ENCODE peak calls at places on chromosomes 1 and 21, in eight cellular contexts. One of them, this sample, is unnamed.

GRCh38 chr1:221991221-221991620 is 249.3 kb upstream of the DUSP10 start:
- DNase-seq in thoracic aorta: no peak
- DNase-seq in fibroblast of the aortic adventitia: peak
- DNase-seq in HFF-Myc: no peak
- DNase-seq in kidney: no peak
- DNase-seq in heart right ventricle: no peak
- DNase-seq in fibroblast of mammary gland: peak
- DNase-seq in neural crest cell: no peak
- DNase-seq in this sample: no peak

GRCh38 chr1:42482635-42483153 is 19.6 kb downstream of the CCDC30 start:
- DNase-seq in neural crest cell: no peak
- DNase-seq in HFF-Myc: no peak
- DNase-seq in heart right ventricle: no peak
- DNase-seq in thoracic aorta: no peak
- DNase-seq in kidney: no peak
- DNase-seq in fibroblast of mammary gland: no peak
- DNase-seq in fibroblast of the aortic adventitia: no peak
- DNase-seq in this sample: no peak

GRCh38 chr1:61169634-61170033 is 87.3 kb downstream of the NFIA start:
- DNase-seq in neural crest cell: no peak
- DNase-seq in fibroblast of mammary gland: no peak
- DNase-seq in fibroblast of the aortic adventitia: no peak
- DNase-seq in heart right ventricle: no peak
- DNase-seq in thoracic aorta: no peak
- DNase-seq in HFF-Myc: no peak
- DNase-seq in kidney: no peak
- DNase-seq in this sample: no peak

GRCh38 chr1:75615664-75616435 is 4.9 kb upstream of the SLC44A5 start:
- DNase-seq in fibroblast of mammary gland: peak
- DNase-seq in kidney: peak
- DNase-seq in thoracic aorta: no peak
- DNase-seq in neural crest cell: peak
- DNase-seq in HFF-Myc: no peak
- DNase-seq in fibroblast of the aortic adventitia: peak
- DNase-seq in heart right ventricle: peak
- DNase-seq in this sample: peak

GRCh38 chr1:43854473-43854872 is 79.1 kb upstream of the ARTN start:
- DNase-seq in fibroblast of mammary gland: no peak
- DNase-seq in thoracic aorta: no peak
- DNase-seq in fibroblast of the aortic adventitia: peak
- DNase-seq in heart right ventricle: no peak
- DNase-seq in kidney: no peak
- DNase-seq in HFF-Myc: no peak
- DNase-seq in neural crest cell: no peak
- DNase-seq in this sample: no peak

GRCh38 chr21:45326834-45327457 is 39.3 kb upstream of the POFUT2 start:
- DNase-seq in thoracic aorta: no peak
- DNase-seq in fibroblast of the aortic adventitia: no peak
- DNase-seq in heart right ventricle: no peak
- DNase-seq in fibroblast of mammary gland: no peak
- DNase-seq in neural crest cell: no peak
- DNase-seq in HFF-Myc: no peak
- DNase-seq in kidney: peak
- DNase-seq in this sample: no peak

GRCh38 chr1:201504799-201505504 is 2.0 kb downstream of the CSRP1 start:
- DNase-seq in kidney: no peak
- DNase-seq in fibroblast of mammary gland: no peak
- DNase-seq in fibroblast of the aortic adventitia: no peak
- DNase-seq in heart right ventricle: no peak
- DNase-seq in neural crest cell: no peak
- DNase-seq in HFF-Myc: no peak
- DNase-seq in thoracic aorta: no peak
- DNase-seq in this sample: no peak

GRCh38 chr1:226624526-226624925 is 76.0 kb downstream of the STUM start:
- DNase-seq in heart right ventricle: no peak
- DNase-seq in fibroblast of mammary gland: peak
- DNase-seq in kidney: no peak
- DNase-seq in fibroblast of the aortic adventitia: no peak
- DNase-seq in neural crest cell: no peak
- DNase-seq in thoracic aorta: no peak
- DNase-seq in HFF-Myc: no peak
- DNase-seq in this sample: no peak

GRCh38 chr1:114510235-114511047 is 562 bp downstream of the TRIM33 start:
- DNase-seq in heart right ventricle: peak
- DNase-seq in kidney: peak
- DNase-seq in fibroblast of the aortic adventitia: peak
- DNase-seq in neural crest cell: peak
- DNase-seq in fibroblast of mammary gland: peak
- DNase-seq in HFF-Myc: no peak
- DNase-seq in thoracic aorta: no peak
- DNase-seq in this sample: no peak

GRCh38 chr21:35651166-35651565 is 409.2 kb downstream of the SETD4 start:
- DNase-seq in fibroblast of the aortic adventitia: no peak
- DNase-seq in neural crest cell: no peak
- DNase-seq in heart right ventricle: no peak
- DNase-seq in fibroblast of mammary gland: no peak
- DNase-seq in thoracic aorta: no peak
- DNase-seq in HFF-Myc: no peak
- DNase-seq in kidney: no peak
- DNase-seq in this sample: no peak

GRCh38 chr1:41045740-41046139 is 24.2 kb upstream of the SLFNL1 start:
- DNase-seq in neural crest cell: no peak
- DNase-seq in heart right ventricle: no peak
- DNase-seq in fibroblast of the aortic adventitia: peak
- DNase-seq in thoracic aorta: peak
- DNase-seq in kidney: no peak
- DNase-seq in HFF-Myc: no peak
- DNase-seq in fibroblast of mammary gland: peak
- DNase-seq in this sample: no peak

GRCh38 chr1:93177991-93178390 is 2.2 kb downstream of the TMED5 start:
- DNase-seq in neural crest cell: no peak
- DNase-seq in fibroblast of the aortic adventitia: peak
- DNase-seq in kidney: no peak
- DNase-seq in thoracic aorta: no peak
- DNase-seq in heart right ventricle: no peak
- DNase-seq in fibroblast of mammary gland: peak
- DNase-seq in HFF-Myc: no peak
- DNase-seq in this sample: no peak

GRCh38 chr1:182781849-182782586 is 7.6 kb upstream of the NPL start:
- DNase-seq in heart right ventricle: peak
- DNase-seq in fibroblast of mammary gland: peak
- DNase-seq in HFF-Myc: no peak
- DNase-seq in thoracic aorta: no peak
- DNase-seq in kidney: peak
- DNase-seq in fibroblast of the aortic adventitia: peak
- DNase-seq in neural crest cell: peak
- DNase-seq in this sample: no peak

GRCh38 chr1:101278238-101278637 is 41.4 kb downstream of the S1PR1 start:
- DNase-seq in heart right ventricle: no peak
- DNase-seq in fibroblast of mammary gland: no peak
- DNase-seq in fibroblast of the aortic adventitia: no peak
- DNase-seq in HFF-Myc: no peak
- DNase-seq in neural crest cell: no peak
- DNase-seq in thoracic aorta: no peak
- DNase-seq in kidney: no peak
- DNase-seq in this sample: no peak

GRCh38 chr21:17495680-17496079 is 17.2 kb upstream of the CXADR start:
- DNase-seq in thoracic aorta: no peak
- DNase-seq in kidney: no peak
- DNase-seq in heart right ventricle: no peak
- DNase-seq in fibroblast of the aortic adventitia: peak
- DNase-seq in neural crest cell: no peak
- DNase-seq in HFF-Myc: no peak
- DNase-seq in fibroblast of mammary gland: peak
- DNase-seq in this sample: no peak

GRCh38 chr1:184118051-184118450 is 66.5 kb downstream of the TSEN15 start:
- DNase-seq in thoracic aorta: no peak
- DNase-seq in heart right ventricle: no peak
- DNase-seq in neural crest cell: no peak
- DNase-seq in fibroblast of mammary gland: peak
- DNase-seq in kidney: no peak
- DNase-seq in HFF-Myc: peak
- DNase-seq in fibroblast of the aortic adventitia: peak
- DNase-seq in this sample: no peak

GRCh38 chr1:108962681-108963051 is 618 bp downstream of the CLCC1 start:
- DNase-seq in HFF-Myc: no peak
- DNase-seq in neural crest cell: no peak
- DNase-seq in thoracic aorta: no peak
- DNase-seq in fibroblast of the aortic adventitia: no peak
- DNase-seq in fibroblast of mammary gland: no peak
- DNase-seq in kidney: no peak
- DNase-seq in heart right ventricle: peak
- DNase-seq in this sample: no peak

GRCh38 chr1:178126790-178127189 is 32.9 kb downstream of the RASAL2 start:
- DNase-seq in HFF-Myc: peak
- DNase-seq in thoracic aorta: no peak
- DNase-seq in fibroblast of the aortic adventitia: peak
- DNase-seq in neural crest cell: no peak
- DNase-seq in heart right ventricle: no peak
- DNase-seq in kidney: no peak
- DNase-seq in fibroblast of mammary gland: peak
- DNase-seq in this sample: no peak

GRCh38 chr1:62436039-62436465 is 797 bp upstream of the USP1 start:
- DNase-seq in fibroblast of mammary gland: no peak
- DNase-seq in heart right ventricle: peak
- DNase-seq in thoracic aorta: no peak
- DNase-seq in kidney: peak
- DNase-seq in fibroblast of the aortic adventitia: no peak
- DNase-seq in neural crest cell: peak
- DNase-seq in HFF-Myc: peak
- DNase-seq in this sample: peak

GRCh38 chr1:10585242-10585641 is 110.5 kb downstream of the PEX14 start:
- DNase-seq in neural crest cell: no peak
- DNase-seq in kidney: no peak
- DNase-seq in thoracic aorta: no peak
- DNase-seq in heart right ventricle: no peak
- DNase-seq in fibroblast of mammary gland: no peak
- DNase-seq in fibroblast of the aortic adventitia: no peak
- DNase-seq in HFF-Myc: no peak
- DNase-seq in this sample: no peak

GRCh38 chr1:12488666-12489354 is 129.2 kb downstream of the DHRS3 start:
- DNase-seq in heart right ventricle: no peak
- DNase-seq in thoracic aorta: no peak
- DNase-seq in HFF-Myc: no peak
- DNase-seq in kidney: no peak
- DNase-seq in fibroblast of the aortic adventitia: no peak
- DNase-seq in fibroblast of mammary gland: no peak
- DNase-seq in neural crest cell: no peak
- DNase-seq in this sample: no peak

GRCh38 chr1:46784666-46785065 is 14.2 kb upstream of the CYP4B1 start:
- DNase-seq in heart right ventricle: no peak
- DNase-seq in fibroblast of the aortic adventitia: no peak
- DNase-seq in kidney: no peak
- DNase-seq in fibroblast of mammary gland: no peak
- DNase-seq in neural crest cell: no peak
- DNase-seq in HFF-Myc: no peak
- DNase-seq in thoracic aorta: no peak
- DNase-seq in this sample: no peak

GRCh38 chr21:36466061-36466511 is 13.8 kb downstream of the CLDN14 start:
- DNase-seq in heart right ventricle: no peak
- DNase-seq in thoracic aorta: no peak
- DNase-seq in neural crest cell: no peak
- DNase-seq in fibroblast of the aortic adventitia: peak
- DNase-seq in fibroblast of mammary gland: peak
- DNase-seq in HFF-Myc: no peak
- DNase-seq in kidney: no peak
- DNase-seq in this sample: no peak

GRCh38 chr1:30892251-30892650 is 16.3 kb downstream of the SDC3 start:
- DNase-seq in kidney: no peak
- DNase-seq in thoracic aorta: no peak
- DNase-seq in fibroblast of the aortic adventitia: no peak
- DNase-seq in fibroblast of mammary gland: no peak
- DNase-seq in HFF-Myc: no peak
- DNase-seq in heart right ventricle: no peak
- DNase-seq in neural crest cell: no peak
- DNase-seq in this sample: no peak

GRCh38 chr21:35641271-35642016 is 418.9 kb downstream of the SETD4 start:
- DNase-seq in heart right ventricle: no peak
- DNase-seq in neural crest cell: no peak
- DNase-seq in thoracic aorta: no peak
- DNase-seq in kidney: no peak
- DNase-seq in fibroblast of mammary gland: peak
- DNase-seq in fibroblast of the aortic adventitia: peak
- DNase-seq in HFF-Myc: no peak
- DNase-seq in this sample: no peak

GRCh38 chr1:234670936-234671628 is 61.1 kb upstream of the IRF2BP2 start:
- DNase-seq in fibroblast of the aortic adventitia: peak
- DNase-seq in neural crest cell: no peak
- DNase-seq in HFF-Myc: no peak
- DNase-seq in heart right ventricle: no peak
- DNase-seq in kidney: no peak
- DNase-seq in thoracic aorta: no peak
- DNase-seq in fibroblast of mammary gland: no peak
- DNase-seq in this sample: no peak

GRCh38 chr21:37087188-37087587 is 14.1 kb downstream of the TTC3 start:
- DNase-seq in fibroblast of mammary gland: peak
- DNase-seq in heart right ventricle: no peak
- DNase-seq in fibroblast of the aortic adventitia: peak
- DNase-seq in kidney: no peak
- DNase-seq in neural crest cell: no peak
- DNase-seq in HFF-Myc: no peak
- DNase-seq in thoracic aorta: no peak
- DNase-seq in this sample: no peak

GRCh38 chr1:34787461-34788420 is 5.1 kb upstream of the GJA4 start:
- DNase-seq in neural crest cell: no peak
- DNase-seq in kidney: no peak
- DNase-seq in heart right ventricle: no peak
- DNase-seq in fibroblast of mammary gland: peak
- DNase-seq in thoracic aorta: no peak
- DNase-seq in fibroblast of the aortic adventitia: peak
- DNase-seq in HFF-Myc: no peak
- DNase-seq in this sample: no peak
- TF ChIP-seq CTCF in neural crest cell: peak
- TF ChIP-seq CTCF in kidney: peak
- TF ChIP-seq CTCF in heart right ventricle: peak
- TF ChIP-seq CTCF in fibroblast of mammary gland: peak
- TF ChIP-seq CTCF in thoracic aorta: peak
- TF ChIP-seq CTCF in fibroblast of the aortic adventitia: peak
- TF ChIP-seq CTCF in HFF-Myc: no peak
- TF ChIP-seq CTCF in this sample: peak

GRCh38 chr1:98749152-98749756 is 87.7 kb downstream of the SNX7 start:
- DNase-seq in thoracic aorta: no peak
- DNase-seq in neural crest cell: no peak
- DNase-seq in kidney: no peak
- DNase-seq in fibroblast of the aortic adventitia: peak
- DNase-seq in heart right ventricle: no peak
- DNase-seq in fibroblast of mammary gland: peak
- DNase-seq in HFF-Myc: no peak
- DNase-seq in this sample: no peak
- TF ChIP-seq CTCF in thoracic aorta: no peak
- TF ChIP-seq CTCF in neural crest cell: peak
- TF ChIP-seq CTCF in kidney: peak
- TF ChIP-seq CTCF in fibroblast of the aortic adventitia: peak
- TF ChIP-seq CTCF in heart right ventricle: peak
- TF ChIP-seq CTCF in fibroblast of mammary gland: peak
- TF ChIP-seq CTCF in HFF-Myc: peak
- TF ChIP-seq CTCF in this sample: peak

GRCh38 chr1:910881-911721 is 12.6 kb upstream of the SAMD11 start:
- DNase-seq in kidney: peak
- DNase-seq in thoracic aorta: no peak
- DNase-seq in fibroblast of mammary gland: peak
- DNase-seq in fibroblast of the aortic adventitia: peak
- DNase-seq in heart right ventricle: no peak
- DNase-seq in neural crest cell: no peak
- DNase-seq in HFF-Myc: no peak
- DNase-seq in this sample: no peak
- TF ChIP-seq CTCF in kidney: no peak
- TF ChIP-seq CTCF in thoracic aorta: no peak
- TF ChIP-seq CTCF in fibroblast of mammary gland: no peak
- TF ChIP-seq CTCF in fibroblast of the aortic adventitia: no peak
- TF ChIP-seq CTCF in heart right ventricle: no peak
- TF ChIP-seq CTCF in neural crest cell: no peak
- TF ChIP-seq CTCF in HFF-Myc: no peak
- TF ChIP-seq CTCF in this sample: no peak

GRCh38 chr1:152495066-152495675 is 15.4 kb upstream of the LCE5A start:
- DNase-seq in fibroblast of the aortic adventitia: peak
- DNase-seq in kidney: no peak
- DNase-seq in thoracic aorta: no peak
- DNase-seq in fibroblast of mammary gland: peak
- DNase-seq in neural crest cell: no peak
- DNase-seq in heart right ventricle: no peak
- DNase-seq in HFF-Myc: no peak
- DNase-seq in this sample: no peak
- TF ChIP-seq CTCF in fibroblast of the aortic adventitia: peak
- TF ChIP-seq CTCF in kidney: peak
- TF ChIP-seq CTCF in thoracic aorta: no peak
- TF ChIP-seq CTCF in fibroblast of mammary gland: peak
- TF ChIP-seq CTCF in neural crest cell: no peak
- TF ChIP-seq CTCF in heart right ventricle: no peak
- TF ChIP-seq CTCF in HFF-Myc: peak
- TF ChIP-seq CTCF in this sample: no peak